ENCODE peak calls at places on chromosomes 11 and 22, in six cellular contexts. F is kidney tubule cell; R is stimulated activated naive B cell treated with anti-CD40 and anti-IgM and Interleukin-4, amounts not matched to agents 10 μg/mL and 1 μg/mL and 100 μg/mL, for 72 hours; U is neuronal stem cell; C is mesendoderm; Y is myocyte. K is an unnamed sample.

GRCh38 chr11:85941380-85941973 is 86.3 kb downstream of the CCDC83 start:
- DNase-seq in F (peak), R (no peak), U (peak), C (peak), Y (peak), K (peak)

GRCh38 chr11:76802151-76802550 is 19.0 kb downstream of the TSKU start:
- DNase-seq in F (no peak), R (no peak), U (no peak), C (no peak), Y (no peak), K (no peak)

GRCh38 chr22:23035557-23036277 is 34.6 kb upstream of the GNAZ start:
- DNase-seq in F (no peak), R (peak), U (no peak), C (no peak), Y (no peak), K (no peak)

GRCh38 chr11:88439356-88439755 is 101.8 kb upstream of the CTSC start:
- DNase-seq in F (no peak), R (no peak), U (no peak), C (no peak), Y (no peak), K (no peak)

GRCh38 chr11:31957674-31958073 is 133.2 kb upstream of the RCN1 start:
- DNase-seq in F (no peak), R (no peak), U (no peak), C (no peak), Y (no peak), K (no peak)

GRCh38 chr11:15893080-15893492 is 463.3 kb downstream of the SOX6 start:
- DNase-seq in F (peak), R (no peak), U (no peak), C (no peak), Y (peak), K (peak)

GRCh38 chr11:71428861-71429435 is 19.2 kb downstream of the DHCR7 start:
- DNase-seq in F (no peak), R (no peak), U (no peak), C (no peak), Y (no peak), K (no peak)

GRCh38 chr11:75663808-75664207 is 5.0 kb downstream of the MAP6 start:
- DNase-seq in F (no peak), R (no peak), U (peak), C (peak), Y (no peak), K (no peak)

GRCh38 chr11:6175440-6175839 is 5.3 kb upstream of the OR52B2 start:
- DNase-seq in F (no peak), R (no peak), U (no peak), C (no peak), Y (no peak), K (no peak)

GRCh38 chr11:1437500-1437899 is 47.8 kb downstream of the BRSK2 start:
- DNase-seq in F (no peak), R (no peak), U (no peak), C (peak), Y (no peak), K (no peak)

GRCh38 chr11:133946541-133947297 is 10.0 kb downstream of the IGSF9B start:
- DNase-seq in F (no peak), R (no peak), U (no peak), C (no peak), Y (no peak), K (no peak)

GRCh38 chr11:2289859-2290258 is 11.9 kb downstream of the C11orf21 start:
- DNase-seq in F (no peak), R (no peak), U (no peak), C (no peak), Y (no peak), K (no peak)